ENCODE peak calls at places on chromosomes 11 and 22, in five cellular contexts. T, I, O, L and V are unnamed samples.

GRCh38 chr11:83641511-83641910 is 355.3 kb upstream of the CCDC90B start:
- DNase-seq in T (no peak), I (peak), O (no peak), L (peak), V (no peak)

GRCh38 chr11:129434641-129435498 is 59.2 kb downstream of the BARX2 start:
- DNase-seq in T (no peak), I (no peak), O (no peak), L (no peak), V (no peak)

GRCh38 chr11:18775492-18776292 is 15.9 kb downstream of the PTPN5 start:
- DNase-seq in T (no peak), I (peak), O (peak), L (peak), V (peak)

GRCh38 chr22:21026783-21027692 is 5.3 kb downstream of the SLC7A4 start:
- DNase-seq in T (peak), I (no peak), O (peak), L (no peak), V (no peak)

GRCh38 chr11:114062272-114062671 is 2.8 kb downstream of the ZBTB16 start:
- DNase-seq in T (no peak), I (no peak), O (no peak), L (no peak), V (no peak)

GRCh38 chr22:47601666-47602065 is 839.2 kb downstream of the TBC1D22A start:
- DNase-seq in T (no peak), I (no peak), O (no peak), L (no peak), V (no peak)

GRCh38 chr11:72805214-72805613 is 9.0 kb upstream of the ATG16L2 start:
- DNase-seq in T (no peak), I (no peak), O (no peak), L (no peak), V (no peak)

GRCh38 chr22:42892156-42892555 is 35.1 kb upstream of the ARFGAP3 start:
- DNase-seq in T (peak), I (no peak), O (no peak), L (no peak), V (no peak)

GRCh38 chr11:19419021-19419750 is 178.4 kb upstream of the E2F8 start:
- DNase-seq in T (no peak), I (peak), O (peak), L (no peak), V (no peak)

GRCh38 chr11:16613401-16614381 is 124.8 kb upstream of the C11orf58 start:
- DNase-seq in T (peak), I (peak), O (peak), L (peak), V (peak)
- TF ChIP-seq CTCF in T (peak), I (peak), O (peak), L (peak), V (peak)

DNA sequence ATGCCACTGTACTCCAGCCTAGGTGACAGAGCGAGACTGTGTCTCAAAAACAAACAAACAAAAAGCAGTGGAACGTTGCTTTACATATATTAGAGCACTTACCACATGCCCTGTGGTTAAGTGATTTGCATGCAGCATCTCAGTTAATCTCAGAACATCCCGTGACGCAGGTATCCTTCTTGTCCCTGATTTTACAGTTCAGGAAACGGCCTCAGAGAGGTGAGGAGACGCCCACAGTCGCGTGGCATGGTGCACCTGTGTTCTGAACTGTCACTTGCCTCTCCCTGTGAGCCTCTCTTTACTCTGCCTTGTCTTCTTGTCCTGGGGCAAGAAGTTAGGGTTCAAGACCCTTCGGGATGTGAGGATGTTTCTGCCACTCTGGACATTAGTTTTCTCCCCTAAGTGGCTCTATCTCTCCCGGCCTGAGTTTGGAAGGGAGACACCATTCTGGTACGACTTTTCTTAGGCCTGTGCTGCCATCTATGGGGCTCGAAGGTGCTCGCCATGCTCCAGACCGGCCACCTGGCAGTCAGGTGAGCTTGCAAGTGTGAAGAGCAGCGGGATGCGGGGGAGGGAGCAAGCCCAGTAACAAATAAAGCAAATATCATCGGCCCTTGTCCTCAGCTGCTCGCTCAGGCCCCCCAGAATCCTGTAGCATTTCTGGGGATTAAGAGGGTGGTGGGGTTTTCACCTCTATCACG is 25.6 kb downstream of the YWHAH start:
- DNase-seq in T (peak), I (peak), O (peak), L (peak), V (peak)
- TF ChIP-seq CTCF in T (no peak), I (peak), O (peak), L (no peak), V (no peak)

GRCh38 chr11:3047637-3048036 is 9.6 kb downstream of the CARS1 start:
- DNase-seq in T (no peak), I (no peak), O (no peak), L (no peak), V (no peak)

GRCh38 chr11:3050386-3051325 is 6.6 kb downstream of the CARS1 start:
- DNase-seq in T (no peak), I (no peak), O (no peak), L (no peak), V (no peak)

GRCh38 chr11:3052109-3052479 is 5.1 kb downstream of the CARS1 start:
- DNase-seq in T (peak), I (no peak), O (no peak), L (no peak), V (peak)

GRCh38 chr11:3051435-3052108 is 5.7 kb downstream of the CARS1 start:
- DNase-seq in T (peak), I (no peak), O (no peak), L (no peak), V (no peak)

GRCh38 chr11:3049430-3050243 is 7.6 kb downstream of the CARS1 start:
- DNase-seq in T (peak), I (peak), O (peak), L (peak), V (no peak)
- TF ChIP-seq CTCF in T (peak), I (peak), O (peak), L (no peak), V (no peak)

DNA sequence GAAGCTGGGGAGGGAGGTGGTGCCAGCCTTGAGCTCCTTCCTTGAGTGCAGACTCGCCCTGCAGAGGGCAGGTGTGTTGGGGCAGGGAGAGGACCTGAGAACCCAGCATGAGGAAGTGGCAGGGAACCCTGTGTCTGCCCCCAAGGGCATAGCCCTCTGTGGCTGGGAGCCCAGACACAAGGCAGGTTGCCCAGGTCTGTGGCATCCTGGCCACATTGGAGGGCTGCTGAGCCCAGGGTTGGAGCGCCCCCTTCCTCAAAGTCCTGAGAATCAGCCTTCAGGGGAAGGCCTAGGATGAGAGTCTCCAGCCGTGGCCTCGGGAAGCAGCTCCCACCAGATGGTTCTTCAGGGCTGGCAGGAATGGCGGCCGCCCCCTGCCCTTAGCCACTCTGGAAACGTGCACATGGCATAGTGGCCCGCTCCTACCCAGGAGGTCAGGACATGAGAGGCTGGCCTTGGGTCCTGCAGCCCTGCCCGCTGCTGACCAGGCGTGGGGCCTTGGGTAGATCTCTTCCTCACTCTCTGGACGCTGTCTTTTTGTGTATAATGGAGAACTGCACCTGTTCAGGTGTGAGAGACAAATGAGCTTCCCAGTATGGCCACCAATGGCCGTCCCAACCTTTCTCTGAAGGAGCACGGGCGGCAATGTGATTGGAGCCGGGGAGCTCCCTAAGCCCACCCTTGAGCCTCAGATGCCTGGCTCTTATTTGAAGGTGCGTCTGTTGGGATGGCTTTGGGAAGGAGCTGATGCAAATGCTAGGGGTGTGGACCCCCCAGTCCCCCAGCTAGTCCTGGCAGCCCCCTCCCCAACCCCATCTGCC is 4.5 kb upstream of the CDC42BPG start:
- DNase-seq in T (peak), I (no peak), O (no peak), L (no peak), V (no peak)
- TF ChIP-seq CTCF in T (no peak), I (peak), O (peak), L (no peak), V (no peak)

GRCh38 chr11:120914021-120914420 is 109.9 kb upstream of the TBCEL start:
- DNase-seq in T (no peak), I (no peak), O (no peak), L (no peak), V (no peak)

GRCh38 chr11:120909676-120910215 is 114.2 kb upstream of the TBCEL start:
- DNase-seq in T (no peak), I (no peak), O (no peak), L (no peak), V (no peak)

GRCh38 chr11:120912915-120913314 is 111.0 kb upstream of the TBCEL start:
- DNase-seq in T (no peak), I (no peak), O (no peak), L (no peak), V (no peak)

GRCh38 chr11:120911943-120912342 is 112.0 kb upstream of the TBCEL start:
- DNase-seq in T (no peak), I (no peak), O (no peak), L (no peak), V (no peak)

GRCh38 chr11:120912504-120912903 is 111.4 kb upstream of the TBCEL start:
- DNase-seq in T (no peak), I (peak), O (peak), L (no peak), V (no peak)
- TF ChIP-seq CTCF in T (no peak), I (peak), O (peak), L (no peak), V (no peak)